ENCODE peak calls at places on chromosomes 11 and 22, in six cellular contexts. X is NB4, I is AG04450, P is cerebellar nuclear complex, V is GF-D8, T is endothelial cell. R is an unnamed sample.

GRCh38 chr22:41354979-41355378 is 26.8 kb upstream of the TEF start:
- DNase-seq in X (no peak), I (no peak), P (no peak), V (no peak), T (no peak), R (no peak)

GRCh38 chr11:35714882-35715612 is 52.5 kb downstream of the TRIM44 start:
- DNase-seq in X (no peak), I (no peak), P (no peak), V (no peak), T (no peak), R (no peak)

GRCh38 chr11:116955949-116956348 is 118.5 kb upstream of the APOA1 start:
- DNase-seq in X (no peak), I (no peak), P (no peak), V (no peak), T (no peak), R (no peak)

GRCh38 chr11:129640671-129641070 is 175.0 kb upstream of the TMEM45B start:
- DNase-seq in X (no peak), I (no peak), P (no peak), V (no peak), T (no peak), R (no peak)

GRCh38 chr22:33350391-33350955 is 292.3 kb upstream of the SYN3 start:
- DNase-seq in X (no peak), I (no peak), P (no peak), V (no peak), T (no peak), R (no peak)

GRCh38 chr22:44881624-44882023 is 128.2 kb downstream of the PHF21B start:
- DNase-seq in X (no peak), I (no peak), P (no peak), V (no peak), T (no peak), R (no peak)

GRCh38 chr11:22340803-22341581 is 2.8 kb downstream of the SLC17A6 start:
- DNase-seq in X (no peak), I (no peak), P (no peak), V (no peak), T (peak; percentile 33), R (no peak)

GRCh38 chr22:46418827-46419226 is 83.3 kb downstream of the TRMU start:
- DNase-seq in X (no peak), I (no peak), P (no peak), V (no peak), T (no peak), R (no peak)

GRCh38 chr22:37519268-37520195 is at the start of gene CARD10:
- DNase-seq in X (peak; percentile 61), I (no peak), P (no peak), V (no peak), T (peak; percentile 65), R (no peak)

GRCh38 chr11:6523253-6523652 is 26.2 kb downstream of the DNHD1 start:
- DNase-seq in X (no peak), I (no peak), P (no peak), V (no peak), T (no peak), R (no peak)

GRCh38 chr11:120168960-120169681 is 31.2 kb upstream of the TRIM29 start:
- DNase-seq in X (peak; percentile 70), I (no peak), P (no peak), V (no peak), T (peak; percentile 93), R (peak; percentile 33)

GRCh38 chr11:86978756-86979608 is 23.8 kb upstream of the FZD4 start:
- DNase-seq in X (peak; percentile 64), I (no peak), P (no peak), V (no peak), T (no peak), R (no peak)

GRCh38 chr11:46743693-46744339 is 24.8 kb downstream of the F2 start:
- DNase-seq in X (no peak), I (no peak), P (no peak), V (no peak), T (no peak), R (no peak)

GRCh38 chr11:110125632-110126031 is 32.4 kb downstream of the ZC3H12C start:
- DNase-seq in X (no peak), I (no peak), P (no peak), V (no peak), T (no peak), R (no peak)

GRCh38 chr11:5226732-5227327 is at the start of gene HBB:
- DNase-seq in X (no peak), I (no peak), P (no peak), V (no peak), T (no peak), R (no peak)

GRCh38 chr11:126573325-126574076 is 218.0 kb downstream of the ST3GAL4 start:
- DNase-seq in X (peak; percentile 21), I (no peak), P (no peak), V (no peak), T (no peak), R (no peak)

GRCh38 chr11:71304045-71304444 is 51.7 kb upstream of the SHANK2 start:
- DNase-seq in X (no peak), I (no peak), P (no peak), V (no peak), T (no peak), R (no peak)

GRCh38 chr22:22883090-22883727 is 4.4 kb upstream of the IGLL5 start:
- DNase-seq in X (no peak), I (no peak), P (no peak), V (no peak), T (no peak), R (no peak)

GRCh38 chr11:102929966-102930365 is 25.6 kb downstream of the MMP13 start:
- DNase-seq in X (no peak), I (no peak), P (no peak), V (no peak), T (no peak), R (no peak)

GRCh38 chr11:88208742-88209141 is 33.5 kb upstream of the RAB38 start:
- DNase-seq in X (peak; percentile 82), I (no peak), P (no peak), V (no peak), T (no peak), R (peak; percentile 89)

GRCh38 chr11:64619811-64620285 is 28.8 kb downstream of the SLC22A12 start:
- DNase-seq in X (peak; percentile 92), I (peak; percentile 7), P (no peak), V (no peak), T (no peak), R (peak; percentile 52)

GRCh38 chr11:117866526-117866925 is 9.9 kb downstream of the FXYD6 start:
- DNase-seq in X (no peak), I (no peak), P (peak; percentile 17), V (no peak), T (no peak), R (no peak)

GRCh38 chr22:31127181-31127772 is 4.5 kb downstream of the INPP5J start:
- DNase-seq in X (peak; percentile 34), I (no peak), P (no peak), V (no peak), T (no peak), R (no peak)

R was measured in MV-4-11.